ENCODE peak calls at places on chromosomes 2 and 18, in five cellular contexts. R is pancreas, Z is bronchial epithelial cell, X is HCT116, W is AG04450. E is an unnamed sample.

GRCh38 chr2:154846842-154847241 is 148.3 kb downstream of the KCNJ3 start:
- DNase-seq in W (no peak), Z (no peak), X (no peak), R (no peak), E (no peak)

GRCh38 chr2:121634354-121635307 is 14.6 kb downstream of the CLASP1 start:
- DNase-seq in Z (peak), W (no peak), X (peak), R (no peak), E (no peak)

GRCh38 chr2:46749042-46749461 is 166.6 kb downstream of the MCFD2 start:
- DNase-seq in R (no peak), W (peak), X (no peak), Z (peak), E (no peak)

GRCh38 chr2:201467666-201468065 is 16.1 kb downstream of the STRADB start:
- DNase-seq in X (no peak), Z (peak), W (no peak), R (no peak), E (no peak)

GRCh38 chr2:24924732-24925131 is 4.7 kb upstream of the ADCY3 start:
- DNase-seq in Z (no peak), R (no peak), W (no peak), X (no peak), E (no peak)

GRCh38 chr2:216603010-216603883 is 30.0 kb upstream of the IGFBP2 start:
- DNase-seq in R (peak), Z (peak), X (no peak), W (no peak), E (peak)

GRCh38 chr2:18804540-18804939 is 215.2 kb upstream of the NT5C1B start:
- DNase-seq in W (no peak), X (no peak), R (no peak), Z (peak), E (no peak)

GRCh38 chr2:217151509-217152206 is 291.8 kb upstream of the TNP1 start:
- DNase-seq in X (no peak), W (no peak), Z (no peak), R (no peak), E (no peak)

GRCh38 chr18:62610509-62611394 is 87.9 kb downstream of the ZCCHC2 start:
- DNase-seq in R (peak), X (no peak), W (no peak), Z (no peak), E (peak)

GRCh38 chr2:79131687-79132086 is 11.4 kb downstream of the REG1A start:
- DNase-seq in Z (no peak), X (no peak), R (no peak), W (no peak), E (no peak)

GRCh38 chr2:36277146-36277808 is 78.3 kb upstream of the CRIM1 start:
- DNase-seq in R (no peak), X (peak), Z (peak), W (peak), E (no peak)

GRCh38 chr2:218291934-218292699 is at the start of gene TMBIM1:
- DNase-seq in W (no peak), X (no peak), R (peak), Z (no peak), E (peak)

GRCh38 chr2:151953467-151953866 is 125.2 kb upstream of the ARL5A start:
- DNase-seq in W (no peak), Z (no peak), R (no peak), X (no peak), E (no peak)

GRCh38 chr2:194176134-194176533 is 1480.9 kb upstream of the SLC39A10 start:
- DNase-seq in R (peak), X (no peak), W (no peak), Z (no peak), E (no peak)

GRCh38 chr18:50372743-50373142 is 2.1 kb upstream of the SKA1 start:
- DNase-seq in Z (no peak), R (no peak), X (no peak), W (no peak), E (no peak)

GRCh38 chr2:147577323-147578014 is 267.4 kb upstream of the ACVR2A start:
- DNase-seq in Z (no peak), R (no peak), W (no peak), X (no peak), E (no peak)

GRCh38 chr2:1511455-1511854 is 98.2 kb downstream of the TPO start:
- DNase-seq in X (no peak), W (no peak), R (peak), Z (no peak), E (no peak)

GRCh38 chr2:54983345-54984235 is 66.7 kb downstream of the RTN4 start:
- DNase-seq in X (peak), Z (peak), W (no peak), R (no peak), E (no peak)

GRCh38 chr2:2662847-2663356 is 331.8 kb upstream of the MYT1L start:
- DNase-seq in X (no peak), R (no peak), Z (peak), W (no peak), E (no peak)

GRCh38 chr2:182903566-182903965 is 37.1 kb upstream of the FRZB start:
- DNase-seq in Z (no peak), R (no peak), W (no peak), X (no peak), E (no peak)

GRCh38 chr18:44589709-44590108 is 91.0 kb upstream of the SETBP1 start:
- DNase-seq in Z (peak), W (no peak), R (no peak), X (no peak), E (no peak)

GRCh38 chr2:144890828-144891227 is 370.9 kb upstream of the ZEB2 start:
- DNase-seq in W (no peak), R (no peak), X (peak), Z (peak), E (no peak)

GRCh38 chr2:218168016-218168415 is 1.3 kb upstream of the CXCR1 start:
- DNase-seq in W (no peak), R (no peak), Z (peak), X (no peak), E (no peak)

GRCh38 chr2:133063792-133064191 is 393.8 kb upstream of the LYPD1 start:
- DNase-seq in R (no peak), Z (peak), X (no peak), W (no peak), E (peak)

GRCh38 chr2:201260302-201260800 is at the start of gene CASP8:
- DNase-seq in R (no peak), W (no peak), Z (peak), X (no peak), E (no peak)

GRCh38 chr2:128279786-128280701 is 38.6 kb downstream of the HS6ST1 start:
- DNase-seq in R (peak), Z (no peak), W (no peak), X (no peak), E (no peak)

GRCh38 chr2:40716879-40717278 is 265.0 kb upstream of the SLC8A1 start:
- DNase-seq in W (peak), X (no peak), Z (peak), R (no peak), E (no peak)

GRCh38 chr2:179224361-179224760 is 40.3 kb downstream of the SESTD1 start:
- DNase-seq in R (no peak), Z (no peak), X (no peak), W (no peak), E (no peak)

GRCh38 chr2:188181439-188181838 is 110.2 kb upstream of the GULP1 start:
- DNase-seq in X (no peak), W (no peak), Z (no peak), R (no peak), E (no peak)

GRCh38 chr18:75517286-75517685 is 89.8 kb upstream of the SMIM21 start:
- DNase-seq in X (no peak), W (no peak), R (no peak), Z (no peak), E (no peak)

GRCh38 chr2:70931376-70932000 is 4.2 kb upstream of the ATP6V1B1 start:
- DNase-seq in W (no peak), R (no peak), Z (no peak), X (no peak), E (no peak)

GRCh38 chr18:6557470-6558245 is 142.9 kb upstream of the L3MBTL4 start:
- DNase-seq in W (no peak), Z (no peak), R (no peak), X (no peak), E (peak)

GRCh38 chr2:58660046-58660445 is 418.9 kb upstream of the FANCL start:
- DNase-seq in Z (no peak), X (no peak), W (no peak), R (no peak), E (no peak)

GRCh38 chr18:41121116-41121826 is 833.8 kb upstream of the PIK3C3 start:
- DNase-seq in X (no peak), W (peak), Z (peak), R (no peak), E (no peak)

DNA sequence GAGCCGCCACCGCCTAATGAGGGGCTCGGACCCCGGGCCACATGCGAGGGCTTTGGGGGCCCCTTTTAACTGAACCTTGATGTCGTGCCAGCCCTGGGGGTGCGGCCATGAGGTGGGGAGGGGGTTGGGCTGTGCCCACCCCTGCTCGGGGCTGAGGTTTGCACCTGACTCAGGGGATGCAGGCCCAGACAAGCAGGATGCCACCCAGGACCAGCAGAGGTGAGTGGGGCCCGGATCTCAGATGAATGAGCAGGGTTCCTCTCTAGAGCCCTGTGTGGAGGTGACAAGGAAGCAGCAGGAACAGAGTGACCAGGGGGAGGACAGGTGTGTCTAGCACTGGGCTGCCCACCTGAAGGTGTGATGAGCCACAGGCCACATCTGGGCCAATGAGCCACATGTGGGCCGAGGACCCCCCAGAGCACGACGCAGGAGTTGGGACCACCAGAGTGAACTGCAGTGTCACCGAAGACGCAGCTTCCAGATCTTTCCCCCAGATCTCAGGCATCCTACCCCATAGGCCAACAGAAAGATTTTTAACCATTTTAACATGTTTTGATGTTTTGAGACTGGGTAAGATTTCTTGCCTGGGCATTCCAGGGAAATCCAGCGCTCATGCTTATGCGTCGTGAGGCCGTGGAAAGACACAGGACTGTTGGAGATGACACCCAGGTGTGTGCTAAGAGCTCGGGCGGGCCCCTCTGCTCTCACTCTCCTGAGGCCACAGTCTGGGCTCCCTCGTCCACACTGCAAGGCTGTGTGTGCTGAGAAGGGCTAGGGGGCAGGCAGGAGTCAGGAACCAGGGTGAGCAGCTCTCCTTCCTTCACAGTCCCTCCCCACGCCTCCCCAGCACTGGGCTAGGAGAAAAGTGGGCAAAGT is 73.6 kb downstream of the DDX1 start:
- DNase-seq in R (no peak), Z (no peak), W (no peak), X (no peak), E (no peak)
- TF ChIP-seq CTCF in R (no peak), Z (no peak), W (no peak), X (no peak), E (no peak)

GRCh38 chr2:177254433-177255226 is 9.9 kb downstream of the NFE2L2 start:
- DNase-seq in W (no peak), Z (no peak), R (no peak), X (peak), E (peak)
- TF ChIP-seq CTCF in W (peak), Z (peak), R (no peak), X (peak), E (peak)

GRCh38 chr18:47773931-47774330 is 156.5 kb downstream of the SMAD2 start:
- DNase-seq in R (no peak), Z (no peak), X (no peak), W (no peak), E (no peak)

GRCh38 chr18:47767699-47768098 is 162.8 kb downstream of the SMAD2 start:
- DNase-seq in W (no peak), Z (no peak), R (no peak), X (no peak), E (peak)

GRCh38 chr18:47771922-47772321 is 158.5 kb downstream of the SMAD2 start:
- DNase-seq in W (no peak), Z (no peak), X (no peak), R (no peak), E (no peak)

GRCh38 chr18:47775961-47776360 is 154.5 kb downstream of the SMAD2 start:
- DNase-seq in Z (peak), R (no peak), X (no peak), W (no peak), E (no peak)

GRCh38 chr18:47772374-47773248 is 157.8 kb downstream of the SMAD2 start:
- DNase-seq in R (peak), W (no peak), Z (peak), X (peak), E (peak)
- TF ChIP-seq CTCF in R (peak), W (peak), Z (peak), X (peak), E (peak)

DNA sequence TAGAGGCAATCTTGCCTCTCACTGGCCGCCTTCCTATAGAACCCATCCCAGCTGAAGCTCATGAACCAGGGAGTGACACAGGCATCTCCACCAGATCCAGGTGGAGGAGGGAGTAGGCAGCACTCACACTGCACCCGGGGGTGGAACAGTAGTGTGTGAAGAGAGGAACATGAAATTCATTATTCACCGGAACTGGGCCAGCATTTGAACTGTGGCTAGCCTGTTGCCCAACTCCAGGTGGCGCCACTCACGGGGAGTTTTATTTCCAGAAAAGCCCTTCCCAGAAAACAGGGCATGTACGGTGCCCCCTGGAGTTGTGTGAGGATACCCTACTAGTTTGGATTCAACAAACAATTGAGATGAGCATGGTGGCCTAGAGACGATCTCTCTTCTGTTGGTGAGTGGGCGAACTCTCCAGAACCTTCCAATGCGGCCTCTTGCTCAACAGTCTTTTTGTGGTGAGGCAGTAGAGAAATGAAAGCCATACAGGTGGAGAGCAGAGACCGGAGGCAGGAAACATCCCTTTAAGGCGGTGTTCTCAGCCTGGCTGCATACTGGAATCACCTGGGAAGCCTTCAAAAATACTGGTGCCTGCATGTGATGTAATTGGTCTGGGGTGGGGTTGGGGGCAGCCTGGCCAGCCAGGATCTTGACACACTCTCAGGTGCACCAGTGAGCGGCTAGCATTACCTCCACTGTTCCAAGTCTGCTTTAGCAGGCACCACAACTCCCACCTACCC is 73.5 kb upstream of the NEDD4L start:
- DNase-seq in X (peak), Z (no peak), W (no peak), R (no peak), E (no peak)
- TF ChIP-seq CTCF in X (peak), Z (peak), W (peak), R (no peak), E (peak)

E was measured in nephron progenitor cell.